ENCODE peak calls at places on chromosomes 6 and 20, in nine cellular contexts. J is activated CD4-positive, CD25-positive, alpha-beta regulatory T cell; D is activated CD4-positive, alpha-beta T cell treated with anti-CD3 and anti-CD28 coated beads, Interleukin-2, amount 50 U/mL, for 48 hours; W is iris pigment epithelial cell; C is MCF 10A; F is RCC 7860; Z is stimulated activated naive CD8-positive, alpha-beta T cell treated with anti-CD3 and anti-CD28 coated beads, Interleukin-15, Interleukin-2, amounts not matched to agents 100 U/mL and 50 U/mL, for 24 hours; B is activated CD8-positive, alpha-beta memory T cell treated with anti-CD3 and anti-CD28 coated beads for 1 hour; E is effector memory CD8-positive, alpha-beta T cell. H is an unnamed sample.

GRCh38 chr20:44115762-44116644 is 71.0 kb downstream of the JPH2 start:
- DNase-seq in E (no peak), C (no peak), D (no peak), B (no peak), J (no peak), F (no peak), W (no peak), Z (no peak), H (no peak)

GRCh38 chr6:29926081-29926794 is 16.1 kb upstream of the HLA-A start:
- DNase-seq in D (peak; percentile 53), C (no peak), E (no peak), Z (peak; percentile 63), F (no peak), B (no peak), W (peak; percentile 23), J (peak; percentile 39), H (no peak)

GRCh38 chr20:52180167-52180840 is 11.3 kb downstream of the ZFP64 start:
- DNase-seq in F (no peak), E (no peak), J (no peak), B (no peak), C (no peak), W (no peak), Z (no peak), D (no peak), H (no peak)

GRCh38 chr6:46218457-46218856 is 47.7 kb upstream of the ENPP5 start:
- DNase-seq in F (no peak), C (no peak), E (no peak), Z (no peak), J (no peak), B (no peak), D (no peak), W (no peak), H (no peak)

GRCh38 chr20:1890469-1891262 is 4.5 kb upstream of the SIRPA start:
- DNase-seq in J (no peak), Z (no peak), E (no peak), B (no peak), F (no peak), C (no peak), D (no peak), W (no peak), H (no peak)

GRCh38 chr6:30600576-30600975 is 16.5 kb downstream of the PPP1R10 start:
- DNase-seq in C (peak; percentile 20), B (no peak), W (no peak), E (no peak), J (no peak), Z (no peak), F (no peak), D (no peak), H (no peak)

GRCh38 chr20:46131396-46131795 is 13.3 kb downstream of the CD40 start:
- DNase-seq in B (no peak), Z (no peak), F (no peak), D (no peak), W (peak; percentile 76), C (no peak), J (no peak), E (no peak), H (no peak)

GRCh38 chr6:149221774-149222070 is 95.8 kb upstream of the TAB2 start:
- DNase-seq in D (no peak), B (no peak), E (no peak), C (no peak), J (no peak), Z (no peak), F (peak; percentile 74), W (peak; percentile 37), H (peak; percentile 21)

GRCh38 chr6:125718109-125718508 is 31.3 kb upstream of the HEY2 start:
- DNase-seq in E (no peak), J (no peak), C (no peak), B (no peak), Z (no peak), D (no peak), W (no peak), F (no peak), H (no peak)

GRCh38 chr6:125229080-125229479 is 72.7 kb downstream of the HDDC2 start:
- DNase-seq in E (no peak), J (no peak), C (no peak), F (no peak), W (no peak), B (no peak), Z (no peak), D (no peak), H (no peak)

GRCh38 chr6:170083236-170084051 is 207.4 kb downstream of the DLL1 start:
- DNase-seq in D (no peak), F (no peak), W (no peak), E (no peak), J (no peak), B (no peak), C (no peak), Z (no peak), H (no peak)

GRCh38 chr6:39818695-39819094 is 26.5 kb downstream of the DAAM2 start:
- DNase-seq in C (no peak), W (no peak), Z (no peak), E (no peak), J (no peak), B (no peak), F (no peak), D (no peak), H (no peak)

GRCh38 chr20:53080969-53081871 is 109.1 kb downstream of the TSHZ2 start:
- DNase-seq in W (peak; percentile 75), F (peak; percentile 44), Z (no peak), B (no peak), D (peak; percentile 54), C (peak; percentile 82), J (no peak), E (no peak), H (peak; percentile 81)

GRCh38 chr20:59792300-59792699 is 141.1 kb downstream of the SYCP2 start:
- DNase-seq in F (no peak), B (no peak), J (no peak), Z (no peak), D (no peak), W (no peak), C (no peak), E (no peak), H (no peak)

GRCh38 chr6:41596096-41596685 is 42.1 kb upstream of the MDFI start:
- DNase-seq in B (no peak), E (no peak), W (no peak), J (no peak), Z (no peak), F (no peak), C (no peak), D (no peak), H (no peak)

GRCh38 chr20:48760403-48760889 is 67.4 kb downstream of the PREX1 start:
- DNase-seq in J (peak; percentile 62), Z (peak; percentile 69), D (peak; percentile 64), C (peak; percentile 51), E (peak; percentile 68), W (peak; percentile 58), F (no peak), B (peak; percentile 69), H (peak; percentile 27)

GRCh38 chr6:117919775-117920492 is 12.9 kb downstream of the SLC35F1 start:
- DNase-seq in W (no peak), C (peak; percentile 14), E (no peak), B (no peak), J (no peak), F (no peak), D (no peak), Z (no peak), H (no peak)

GRCh38 chr20:21272279-21272678 is 30.9 kb upstream of the XRN2 start:
- DNase-seq in C (peak; percentile 6), E (no peak), W (peak; percentile 60), J (no peak), Z (no peak), D (no peak), F (no peak), B (no peak), H (no peak)

H was measured in mammary epithelial cell.